ENCODE peak calls at places on chromosomes 12 and 14, in four cellular contexts. I is H9, S is Right ventricle myocardium inferior, C is LoVo. G is an unnamed sample.

GRCh38 chr12:95637471-95638155 is 86.3 kb upstream of the USP44 start:
- DNase-seq in I (no peak), S (no peak), C (no peak), G (no peak)

GRCh38 chr12:6765048-6765633 is 1.0 kb upstream of the PTMS start:
- DNase-seq in I (no peak), S (no peak), C (no peak), G (no peak)

GRCh38 chr14:101075025-101075800 is 171.7 kb upstream of the RTL1 start:
- DNase-seq in I (no peak), S (peak), C (no peak), G (no peak)

GRCh38 chr12:131250028-131250950 is 296.6 kb downstream of the ADGRD1 start:
- DNase-seq in I (no peak), S (no peak), C (no peak), G (no peak)

GRCh38 chr14:41087056-41087455 is 519.6 kb upstream of the LRFN5 start:
- DNase-seq in I (no peak), S (no peak), C (no peak), G (no peak)

GRCh38 chr12:127398026-127398715 is 868.8 kb upstream of the TMEM132C start:
- DNase-seq in I (no peak), S (no peak), C (no peak), G (no peak)

GRCh38 chr14:72559227-72559626 is 334.7 kb downstream of the DPF3 start:
- DNase-seq in I (no peak), S (no peak), C (no peak), G (no peak)

GRCh38 chr12:121030576-121031212 is 8.4 kb downstream of the OASL start:
- DNase-seq in I (no peak), S (no peak), C (no peak), G (no peak)

GRCh38 chr14:97456958-97457357 is 659.8 kb downstream of the VRK1 start:
- DNase-seq in I (no peak), S (no peak), C (no peak), G (peak)

GRCh38 chr12:82182601-82183000 is 175.6 kb downstream of the CCDC59 start:
- DNase-seq in I (no peak), S (no peak), C (no peak), G (no peak)

GRCh38 chr12:107778383-107779015 is 4.0 kb downstream of the ASCL4 start:
- DNase-seq in I (no peak), S (no peak), C (no peak), G (no peak)

GRCh38 chr12:62730649-62731377 is 204.1 kb downstream of the PPM1H start:
- DNase-seq in I (no peak), S (no peak), C (peak), G (no peak)

GRCh38 chr12:2051700-2052625 is 824 bp upstream of the CACNA1C start:
- DNase-seq in I (no peak), S (no peak), C (no peak), G (no peak)

GRCh38 chr14:74142523-74142922 is 57.8 kb downstream of the LIN52 start:
- DNase-seq in I (no peak), S (no peak), C (peak), G (no peak)

GRCh38 chr12:116319851-116320621 is 42.5 kb upstream of the MED13L start:
- DNase-seq in I (no peak), S (no peak), C (no peak), G (peak)

GRCh38 chr12:2641209-2641608 is 153.6 kb upstream of the FKBP4 start:
- DNase-seq in I (peak), S (no peak), C (no peak), G (no peak)

GRCh38 chr14:33062881-33063280 is 124.2 kb downstream of the NPAS3 start:
- DNase-seq in I (no peak), S (no peak), C (no peak), G (no peak)

GRCh38 chr12:129614221-129614885 is 289.5 kb downstream of the TMEM132D start:
- DNase-seq in I (no peak), S (no peak), C (no peak), G (no peak)

GRCh38 chr12:123063535-123063934 is 83.1 kb downstream of the ARL6IP4 start:
- DNase-seq in I (peak), S (no peak), C (no peak), G (no peak)

GRCh38 chr12:74292351-74293194 is 245.1 kb upstream of the ATXN7L3B start:
- DNase-seq in I (peak), S (no peak), C (no peak), G (no peak)

GRCh38 chr12:102468261-102468940 is 12.0 kb downstream of the IGF1 start:
- DNase-seq in I (no peak), S (no peak), C (no peak), G (no peak)

GRCh38 chr12:92108651-92109050 is 37.0 kb downstream of the BTG1 start:
- DNase-seq in I (no peak), S (no peak), C (no peak), G (no peak)

GRCh38 chr12:6769003-6769389 is 2.8 kb downstream of the PTMS start:
- DNase-seq in I (peak), S (no peak), C (no peak), G (no peak)

GRCh38 chr12:127342861-127343260 is 924.1 kb upstream of the TMEM132C start:
- DNase-seq in I (no peak), S (no peak), C (no peak), G (no peak)

GRCh38 chr12:29131539-29131938 is 17.5 kb upstream of the FAR2 start:
- DNase-seq in I (no peak), S (no peak), C (no peak), G (no peak)

GRCh38 chr12:102766961-102767360 is 150.1 kb downstream of the PAH start:
- DNase-seq in I (no peak), S (no peak), C (no peak), G (no peak)

GRCh38 chr14:54786816-54787215 is 115.8 kb downstream of the GCH1 start:
- DNase-seq in I (no peak), S (no peak), C (no peak), G (no peak)

GRCh38 chr14:104594310-104595046 is 10.1 kb downstream of the TMEM179 start:
- DNase-seq in I (no peak), S (peak), C (no peak), G (no peak)

GRCh38 chr14:69879175-69880047 is at the start of gene SMOC1:
- DNase-seq in I (peak), S (no peak), C (no peak), G (no peak)

GRCh38 chr12:50351120-50352043 is 45.0 kb downstream of the FAM186A start:
- DNase-seq in I (no peak), S (no peak), C (peak), G (no peak)

GRCh38 chr12:130299574-130299973 is 38.1 kb upstream of the PIWIL1 start:
- DNase-seq in I (peak), S (no peak), C (no peak), G (no peak)

GRCh38 chr12:24352363-24352762 is 402.9 kb upstream of the SOX5 start:
- DNase-seq in I (no peak), S (no peak), C (no peak), G (no peak)

GRCh38 chr12:19946549-19946948 is 421.8 kb upstream of the PDE3A start:
- DNase-seq in I (no peak), S (no peak), C (no peak), G (no peak)

GRCh38 chr14:103530390-103530789 is 1.4 kb downstream of the TRMT61A start:
- DNase-seq in I (peak), S (no peak), C (no peak), G (no peak)

GRCh38 chr14:84272290-84272721 is 1257.6 kb upstream of the FLRT2 start:
- DNase-seq in I (no peak), S (no peak), C (no peak), G (no peak)

GRCh38 chr12:50720085-50720484 is 43.8 kb upstream of the ATF1 start:
- DNase-seq in I (no peak), S (no peak), C (no peak), G (no peak)

GRCh38 chr12:58247633-58248032 is 306.3 kb downstream of the ATP23 start:
- DNase-seq in I (no peak), S (no peak), C (no peak), G (no peak)

GRCh38 chr12:108826115-108826806 is 31.1 kb downstream of the SSH1 start:
- DNase-seq in I (no peak), S (peak), C (no peak), G (no peak)

G was measured in activated T-helper 2 cell treated with anti-CD3 and anti-CD28 coated beads, Interferon-gamma antibody, Interleukin-2, Interleukin-4, amounts not matched to agents 10 μg/mL and 5 μg/mL and 100 μg/mL, durations not matched to agents 14 hours and 24 hours and 36 hours.